ENCODE peak calls at places on chromosomes 2 and 18, in five cellular contexts. One of them, this sample, is unnamed.

GRCh38 chr2:85536479-85536878 is 2.5 kb upstream of the MAT2A start:
- DNase-seq in cardiac muscle cell: peak
- DNase-seq in esophagus squamous epithelium: no peak
- DNase-seq in fibroblast of lung: peak
- DNase-seq in IMR-90: peak
- DNase-seq in this sample: no peak

GRCh38 chr2:191601060-191601459 is 76.9 kb upstream of the NABP1 start:
- DNase-seq in cardiac muscle cell: no peak
- DNase-seq in esophagus squamous epithelium: no peak
- DNase-seq in fibroblast of lung: no peak
- DNase-seq in IMR-90: no peak
- DNase-seq in this sample: no peak

GRCh38 chr2:231614559-231615057 is 21.9 kb downstream of the TEX44 start:
- DNase-seq in cardiac muscle cell: no peak
- DNase-seq in esophagus squamous epithelium: no peak
- DNase-seq in fibroblast of lung: no peak
- DNase-seq in IMR-90: no peak
- DNase-seq in this sample: no peak

GRCh38 chr18:46110406-46110805 is 6.2 kb downstream of the HAUS1 start:
- DNase-seq in cardiac muscle cell: no peak
- DNase-seq in esophagus squamous epithelium: no peak
- DNase-seq in fibroblast of lung: no peak
- DNase-seq in IMR-90: no peak
- DNase-seq in this sample: no peak

GRCh38 chr2:61011649-61012048 is 5.9 kb upstream of the PEX13 start:
- DNase-seq in cardiac muscle cell: peak
- DNase-seq in esophagus squamous epithelium: no peak
- DNase-seq in fibroblast of lung: peak
- DNase-seq in IMR-90: peak
- DNase-seq in this sample: no peak

GRCh38 chr2:68255736-68256450 is 3.6 kb upstream of the PPP3R1 start:
- DNase-seq in cardiac muscle cell: peak
- DNase-seq in esophagus squamous epithelium: no peak
- DNase-seq in fibroblast of lung: peak
- DNase-seq in IMR-90: peak
- DNase-seq in this sample: no peak

GRCh38 chr2:164625378-164625971 is 4.2 kb upstream of the GRB14 start:
- DNase-seq in cardiac muscle cell: peak
- DNase-seq in esophagus squamous epithelium: no peak
- DNase-seq in fibroblast of lung: peak
- DNase-seq in IMR-90: no peak
- DNase-seq in this sample: no peak

GRCh38 chr2:42809876-42810125 is 17.4 kb upstream of the HAAO start:
- DNase-seq in cardiac muscle cell: peak
- DNase-seq in esophagus squamous epithelium: no peak
- DNase-seq in fibroblast of lung: peak
- DNase-seq in IMR-90: peak
- DNase-seq in this sample: peak

GRCh38 chr2:98514879-98515570 is 70.4 kb downstream of the INPP4A start:
- DNase-seq in cardiac muscle cell: peak
- DNase-seq in esophagus squamous epithelium: no peak
- DNase-seq in fibroblast of lung: peak
- DNase-seq in IMR-90: peak
- DNase-seq in this sample: no peak

GRCh38 chr2:197136452-197136851 is 174.1 kb downstream of the ANKRD44 start:
- DNase-seq in cardiac muscle cell: no peak
- DNase-seq in esophagus squamous epithelium: no peak
- DNase-seq in fibroblast of lung: peak
- DNase-seq in IMR-90: no peak
- DNase-seq in this sample: no peak

GRCh38 chr2:197137234-197137633 is 173.3 kb downstream of the ANKRD44 start:
- DNase-seq in cardiac muscle cell: peak
- DNase-seq in esophagus squamous epithelium: no peak
- DNase-seq in fibroblast of lung: peak
- DNase-seq in IMR-90: peak
- DNase-seq in this sample: no peak

GRCh38 chr2:197131558-197131855 is 179.1 kb downstream of the ANKRD44 start:
- DNase-seq in cardiac muscle cell: no peak
- DNase-seq in esophagus squamous epithelium: no peak
- DNase-seq in fibroblast of lung: no peak
- DNase-seq in IMR-90: no peak
- DNase-seq in this sample: no peak

GRCh38 chr2:197135806-197136205 is 174.8 kb downstream of the ANKRD44 start:
- DNase-seq in cardiac muscle cell: no peak
- DNase-seq in esophagus squamous epithelium: no peak
- DNase-seq in fibroblast of lung: no peak
- DNase-seq in IMR-90: no peak
- DNase-seq in this sample: no peak

DNA sequence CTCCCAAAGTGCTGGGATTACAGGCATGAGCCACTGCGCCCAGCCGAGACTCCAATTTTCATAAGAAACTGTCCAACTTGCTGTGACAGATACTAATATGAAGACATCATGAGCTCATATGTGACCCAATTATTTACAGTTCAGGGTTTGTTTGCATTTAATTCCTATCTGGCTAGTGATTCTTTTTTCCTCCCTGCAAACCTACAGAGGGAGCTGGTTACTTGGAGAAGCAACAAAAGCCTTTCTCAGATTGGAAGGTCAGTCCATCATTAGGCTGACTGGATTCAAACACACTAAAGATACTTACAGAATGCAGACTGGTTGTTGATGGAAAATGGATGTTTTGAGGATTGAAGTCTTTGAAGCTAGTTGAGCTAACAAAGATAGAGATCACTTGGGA is 176.4 kb downstream of the ANKRD44 start:
- DNase-seq in cardiac muscle cell: no peak
- DNase-seq in esophagus squamous epithelium: no peak
- DNase-seq in fibroblast of lung: peak
- DNase-seq in IMR-90: peak
- DNase-seq in this sample: no peak
- TF ChIP-seq CTCF in cardiac muscle cell: no peak
- TF ChIP-seq CTCF in esophagus squamous epithelium: no peak
- TF ChIP-seq CTCF in fibroblast of lung: peak
- TF ChIP-seq CTCF in IMR-90: peak
- TF ChIP-seq CTCF in this sample: no peak

DNA sequence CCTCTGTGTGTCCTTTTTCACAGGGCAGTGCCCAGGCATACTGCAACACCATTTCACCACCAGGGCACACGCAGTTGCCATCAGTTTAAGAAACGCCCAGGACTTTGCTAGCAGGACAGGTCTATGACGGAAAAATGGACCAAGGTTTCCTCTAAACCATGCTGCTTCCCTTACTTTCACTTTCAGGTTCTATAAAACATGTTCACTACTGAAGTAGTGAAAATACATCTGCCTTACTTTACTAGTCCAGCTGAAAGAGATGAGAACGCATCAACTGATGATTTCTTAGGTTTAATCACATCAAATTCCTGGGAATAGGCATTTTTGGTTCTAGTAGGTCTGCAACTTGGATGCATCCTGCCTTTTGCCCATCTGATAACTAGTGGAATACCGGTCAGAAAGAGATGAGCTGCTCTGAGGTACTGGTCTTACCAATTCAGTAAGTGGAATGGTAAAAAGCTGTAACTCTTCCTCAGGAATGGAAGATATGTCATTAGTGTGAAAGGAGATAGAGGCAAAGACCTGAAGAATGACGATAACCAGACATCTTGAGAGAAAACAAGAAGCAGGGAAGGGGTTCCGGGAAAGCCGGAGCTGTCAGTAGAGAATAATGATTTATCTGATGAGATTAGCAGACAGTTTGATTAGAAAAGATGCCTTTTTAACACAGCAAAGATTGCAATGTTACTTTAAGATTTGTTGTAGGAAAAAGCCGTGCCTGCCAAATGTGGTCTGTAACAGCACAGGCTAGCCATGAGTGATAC is 110.3 kb downstream of the TCF4 start:
- DNase-seq in cardiac muscle cell: peak
- DNase-seq in esophagus squamous epithelium: no peak
- DNase-seq in fibroblast of lung: peak
- DNase-seq in IMR-90: peak
- DNase-seq in this sample: no peak
- H3K27ac ChIP-seq in cardiac muscle cell: peak
- H3K27ac ChIP-seq in esophagus squamous epithelium: peak
- H3K27ac ChIP-seq in fibroblast of lung: peak
- H3K27ac ChIP-seq in IMR-90: peak
- H3K27ac ChIP-seq in this sample: peak

GRCh38 chr2:234136461-234136860 is 86.0 kb downstream of the SPP2 start:
- DNase-seq in cardiac muscle cell: no peak
- DNase-seq in esophagus squamous epithelium: no peak
- DNase-seq in fibroblast of lung: peak
- DNase-seq in IMR-90: no peak
- DNase-seq in this sample: no peak
- TF ChIP-seq CTCF in cardiac muscle cell: no peak
- TF ChIP-seq CTCF in esophagus squamous epithelium: no peak
- TF ChIP-seq CTCF in fibroblast of lung: no peak
- TF ChIP-seq CTCF in IMR-90: no peak
- TF ChIP-seq CTCF in this sample: no peak

GRCh38 chr2:46225730-46226129 is 71.5 kb upstream of the EPAS1 start:
- DNase-seq in cardiac muscle cell: no peak
- DNase-seq in esophagus squamous epithelium: no peak
- DNase-seq in fibroblast of lung: no peak
- DNase-seq in IMR-90: no peak
- DNase-seq in this sample: no peak
- H3K27ac ChIP-seq in cardiac muscle cell: no peak
- H3K27ac ChIP-seq in esophagus squamous epithelium: no peak
- H3K27ac ChIP-seq in fibroblast of lung: peak
- H3K27ac ChIP-seq in IMR-90: no peak
- H3K27ac ChIP-seq in this sample: no peak

This sample was measured in esophagus muscularis mucosa.